ENCODE peak calls at places on chromosomes 13 and 19, in five cellular contexts. K, D, L, O and S are unnamed samples.

GRCh38 chr19:30609656-30610270 is 237.6 kb downstream of the ZNF536 start:
- DNase-seq in K (no peak), L (no peak), D (no peak), O (no peak), S (no peak)

GRCh38 chr13:81058916-81059290 is 718.0 kb upstream of the SPRY2 start:
- DNase-seq in L (no peak), D (no peak), O (no peak), K (no peak), S (no peak)

GRCh38 chr13:93248627-93249047 is 22.0 kb downstream of the GPC6 start:
- DNase-seq in D (peak), K (peak), O (peak), L (peak), S (peak)

GRCh38 chr19:14400913-14401312 is 18.2 kb downstream of the DDX39A start:
- DNase-seq in L (no peak), K (no peak), O (no peak), D (no peak), S (no peak)

GRCh38 chr19:47231215-47232054 is 436 bp upstream of the BBC3 start:
- DNase-seq in K (peak), O (peak), L (no peak), D (peak), S (peak)

GRCh38 chr13:59300347-59301165 is 863.2 kb downstream of the DIAPH3 start:
- DNase-seq in O (no peak), D (no peak), L (no peak), K (no peak), S (no peak)

GRCh38 chr13:79775830-79776229 is 294.9 kb downstream of the NDFIP2 start:
- DNase-seq in L (peak), K (peak), D (peak), O (no peak), S (no peak)

GRCh38 chr13:42396501-42396900 is 124.5 kb downstream of the AKAP11 start:
- DNase-seq in D (no peak), L (no peak), K (no peak), O (no peak), S (no peak)

GRCh38 chr13:50133277-50133953 is 118.2 kb downstream of the KCNRG start:
- DNase-seq in D (peak), K (no peak), L (no peak), O (no peak), S (peak)

GRCh38 chr19:5225486-5226345 is 114.9 kb downstream of the PTPRS start:
- DNase-seq in D (peak), L (no peak), O (no peak), K (no peak), S (peak)

GRCh38 chr13:113511361-113511760 is 20.9 kb upstream of the DCUN1D2 start:
- DNase-seq in O (no peak), D (no peak), L (no peak), K (no peak), S (no peak)

GRCh38 chr13:87954116-87954515 is 282.9 kb downstream of the SLITRK5 start:
- DNase-seq in L (no peak), D (no peak), K (no peak), O (no peak), S (no peak)

GRCh38 chr19:19662866-19663291 is 597 bp downstream of the ATP13A1 start:
- DNase-seq in O (no peak), D (no peak), L (peak), K (no peak), S (no peak)

GRCh38 chr19:38917921-38918491 is 6.0 kb upstream of the CCER2 start:
- DNase-seq in D (peak), L (no peak), K (no peak), O (no peak), S (no peak)

GRCh38 chr19:56566904-56567273 is 379 bp upstream of the ZNF470 start:
- DNase-seq in O (peak), K (no peak), D (no peak), L (peak), S (peak)